ENCODE peak calls at places on chromosome 11, in five cellular contexts. One of them, this sample, is unnamed.

GRCh38 chr11:43984519-43985385 is 42.3 kb downstream of the C11orf96 start:
- DNase-seq in hippocampal formation: no peak
- DNase-seq in HS-5: no peak
- DNase-seq in KBM-7: no peak
- DNase-seq in stimulated activated CD4-positive, alpha-beta T cell treated with anti-CD3 and anti-CD28 coated beads, Interleukin-15, amount 100 ng/mL, for 24 hours: no peak
- DNase-seq in this sample: no peak

GRCh38 chr11:116500002-116500832 is 272.6 kb downstream of the BUD13 start:
- DNase-seq in hippocampal formation: no peak
- DNase-seq in HS-5: no peak
- DNase-seq in KBM-7: no peak
- DNase-seq in stimulated activated CD4-positive, alpha-beta T cell treated with anti-CD3 and anti-CD28 coated beads, Interleukin-15, amount 100 ng/mL, for 24 hours: no peak
- DNase-seq in this sample: no peak

GRCh38 chr11:71239581-71239980 is 12.8 kb downstream of the SHANK2 start:
- DNase-seq in hippocampal formation: no peak
- DNase-seq in HS-5: no peak
- DNase-seq in KBM-7: no peak
- DNase-seq in stimulated activated CD4-positive, alpha-beta T cell treated with anti-CD3 and anti-CD28 coated beads, Interleukin-15, amount 100 ng/mL, for 24 hours: no peak
- DNase-seq in this sample: no peak

GRCh38 chr11:20544536-20545237 is 54.7 kb upstream of the SLC6A5 start:
- DNase-seq in hippocampal formation: no peak
- DNase-seq in HS-5: no peak
- DNase-seq in KBM-7: no peak
- DNase-seq in stimulated activated CD4-positive, alpha-beta T cell treated with anti-CD3 and anti-CD28 coated beads, Interleukin-15, amount 100 ng/mL, for 24 hours: no peak
- DNase-seq in this sample: no peak

GRCh38 chr11:57637626-57638004 is 12.1 kb downstream of the YPEL4 start:
- DNase-seq in hippocampal formation: no peak
- DNase-seq in HS-5: no peak
- DNase-seq in KBM-7: no peak
- DNase-seq in stimulated activated CD4-positive, alpha-beta T cell treated with anti-CD3 and anti-CD28 coated beads, Interleukin-15, amount 100 ng/mL, for 24 hours: no peak
- DNase-seq in this sample: no peak

GRCh38 chr11:35550374-35551036 is 25.1 kb upstream of the PAMR1 start:
- DNase-seq in hippocampal formation: no peak
- DNase-seq in HS-5: no peak
- DNase-seq in KBM-7: no peak
- DNase-seq in stimulated activated CD4-positive, alpha-beta T cell treated with anti-CD3 and anti-CD28 coated beads, Interleukin-15, amount 100 ng/mL, for 24 hours: no peak
- DNase-seq in this sample: no peak

GRCh38 chr11:116647305-116648080 is 125.3 kb downstream of the BUD13 start:
- DNase-seq in hippocampal formation: no peak
- DNase-seq in HS-5: no peak
- DNase-seq in KBM-7: no peak
- DNase-seq in stimulated activated CD4-positive, alpha-beta T cell treated with anti-CD3 and anti-CD28 coated beads, Interleukin-15, amount 100 ng/mL, for 24 hours: no peak
- DNase-seq in this sample: no peak

GRCh38 chr11:110472858-110473257 is 43.1 kb downstream of the FDX1 start:
- DNase-seq in hippocampal formation: no peak
- DNase-seq in HS-5: peak
- DNase-seq in KBM-7: no peak
- DNase-seq in stimulated activated CD4-positive, alpha-beta T cell treated with anti-CD3 and anti-CD28 coated beads, Interleukin-15, amount 100 ng/mL, for 24 hours: no peak
- DNase-seq in this sample: no peak

GRCh38 chr11:96540875-96541274 is 151.1 kb downstream of the JRKL start:
- DNase-seq in hippocampal formation: no peak
- DNase-seq in HS-5: no peak
- DNase-seq in KBM-7: no peak
- DNase-seq in stimulated activated CD4-positive, alpha-beta T cell treated with anti-CD3 and anti-CD28 coated beads, Interleukin-15, amount 100 ng/mL, for 24 hours: no peak
- DNase-seq in this sample: no peak

GRCh38 chr11:61498767-61499341 is 9.7 kb upstream of the LRRC10B start:
- DNase-seq in hippocampal formation: no peak
- DNase-seq in HS-5: no peak
- DNase-seq in KBM-7: no peak
- DNase-seq in stimulated activated CD4-positive, alpha-beta T cell treated with anti-CD3 and anti-CD28 coated beads, Interleukin-15, amount 100 ng/mL, for 24 hours: no peak
- DNase-seq in this sample: no peak

GRCh38 chr11:45805305-45806071 is 539 bp downstream of the SLC35C1 start:
- DNase-seq in hippocampal formation: no peak
- DNase-seq in HS-5: no peak
- DNase-seq in KBM-7: peak
- DNase-seq in stimulated activated CD4-positive, alpha-beta T cell treated with anti-CD3 and anti-CD28 coated beads, Interleukin-15, amount 100 ng/mL, for 24 hours: no peak
- DNase-seq in this sample: no peak

GRCh38 chr11:492416-493226 is 14.4 kb downstream of the RNH1 start:
- DNase-seq in hippocampal formation: no peak
- DNase-seq in HS-5: no peak
- DNase-seq in KBM-7: no peak
- DNase-seq in stimulated activated CD4-positive, alpha-beta T cell treated with anti-CD3 and anti-CD28 coated beads, Interleukin-15, amount 100 ng/mL, for 24 hours: no peak
- DNase-seq in this sample: no peak

This sample was measured in T-helper 1 cell.